ENCODE peak calls at places on chromosomes 3 and 15, in five cellular contexts. Y, H, I, C and P are unnamed samples.

GRCh38 chr15:38517312-38517711 is 47.3 kb downstream of the RASGRP1 start:
- DNase-seq in Y (no peak), C (no peak), H (no peak), I (no peak), P (no peak)

GRCh38 chr3:136042608-136043221 is 77.2 kb downstream of the PPP2R3A start:
- DNase-seq in Y (peak; percentile 41), C (no peak), I (no peak), H (peak; percentile 80), P (no peak)

GRCh38 chr3:38438421-38438820 is 15.3 kb upstream of the ACVR2B start:
- DNase-seq in C (no peak), Y (peak; percentile 77), H (peak; percentile 60), I (no peak), P (no peak)

GRCh38 chr3:136817448-136817847 is 1.5 kb upstream of the SLC35G2 start:
- DNase-seq in Y (no peak), H (no peak), I (no peak), C (no peak), P (no peak)

GRCh38 chr3:71245971-71246860 is 337.3 kb downstream of the FOXP1 start:
- DNase-seq in I (no peak), H (no peak), Y (no peak), C (no peak), P (no peak)

GRCh38 chr3:14451844-14452533 is 49.6 kb downstream of the SLC6A6 start:
- DNase-seq in C (peak; percentile 62), H (peak; percentile 77), I (no peak), Y (no peak), P (no peak)

GRCh38 chr3:127454968-127455367 is 135.6 kb downstream of the TPRA1 start:
- DNase-seq in Y (no peak), I (no peak), C (no peak), H (no peak), P (no peak)

GRCh38 chr15:91099616-91100560 is at the start of gene SV2B:
- DNase-seq in I (peak; percentile 25), H (peak; percentile 28), Y (peak; percentile 61), C (peak; percentile 27), P (no peak)

GRCh38 chr3:187619461-187619860 is 50.7 kb downstream of the SST start:
- DNase-seq in Y (no peak), I (no peak), H (no peak), C (no peak), P (no peak)

GRCh38 chr3:143482106-143483088 is 362.8 kb downstream of the CHST2 start:
- DNase-seq in Y (no peak), H (no peak), C (no peak), I (no peak), P (no peak)

GRCh38 chr15:62603757-62604156 is 438.7 kb upstream of the C2CD4B start:
- DNase-seq in Y (peak; percentile 89), H (peak; percentile 91), I (no peak), C (no peak), P (no peak)

GRCh38 chr15:68830141-68830540 is 9.4 kb upstream of the ANP32A start:
- DNase-seq in H (no peak), Y (no peak), I (no peak), C (no peak), P (no peak)

GRCh38 chr3:35929158-35929557 is 289.8 kb downstream of the ARPP21 start:
- DNase-seq in I (no peak), H (peak; percentile 54), Y (no peak), C (no peak), P (no peak)

GRCh38 chr15:85362436-85363048 is 17.9 kb upstream of the AKAP13 start:
- DNase-seq in Y (no peak), C (no peak), H (no peak), I (no peak), P (no peak)

GRCh38 chr3:149494022-149494758 is 19.7 kb downstream of the TM4SF4 start:
- DNase-seq in C (no peak), H (peak; percentile 81), Y (peak; percentile 34), I (peak; percentile 80), P (no peak)

GRCh38 chr3:98763076-98763475 is at the start of gene ST3GAL6:
- DNase-seq in I (no peak), H (no peak), C (no peak), Y (peak; percentile 43), P (no peak)

GRCh38 chr15:41051139-41051538 is 64.9 kb downstream of the INO80 start:
- DNase-seq in H (no peak), I (no peak), C (no peak), Y (no peak), P (no peak)

GRCh38 chr3:161372321-161373260 is 1.3 kb upstream of the SPTSSB start:
- DNase-seq in C (no peak), H (peak; percentile 81), Y (peak; percentile 31), I (peak; percentile 25), P (no peak)

GRCh38 chr3:26350853-26351252 is 271.7 kb upstream of the LRRC3B start:
- DNase-seq in Y (no peak), H (no peak), C (no peak), I (no peak), P (no peak)

GRCh38 chr3:67635257-67635656 is 19.2 kb downstream of the SUCLG2 start:
- DNase-seq in H (peak; percentile 74), C (no peak), I (no peak), Y (peak; percentile 68), P (no peak)

GRCh38 chr3:118808743-118809142 is 225.9 kb downstream of the IGSF11 start:
- DNase-seq in C (no peak), I (no peak), H (no peak), Y (no peak), P (no peak)

GRCh38 chr3:110567032-110567431 is 504.6 kb upstream of the NECTIN3 start:
- DNase-seq in I (no peak), Y (no peak), C (no peak), H (peak; percentile 17), P (no peak)

GRCh38 chr3:149462653-149463052 is 11.8 kb upstream of the TM4SF4 start:
- DNase-seq in I (no peak), H (no peak), C (no peak), Y (no peak), P (no peak)

GRCh38 chr15:100152463-100152862 is 189.3 kb downstream of the ADAMTS17 start:
- DNase-seq in H (no peak), C (no peak), Y (no peak), I (no peak), P (no peak)

GRCh38 chr3:16508591-16508995 is 4.9 kb downstream of the RFTN1 start:
- DNase-seq in H (no peak), I (no peak), C (no peak), Y (no peak), P (no peak)

GRCh38 chr3:127630811-127631714 is 2.1 kb downstream of the PODXL2 start:
- DNase-seq in I (no peak), C (no peak), H (no peak), Y (no peak), P (no peak)

GRCh38 chr3:127410137-127410488 is 122.3 kb upstream of the PRR20G start:
- DNase-seq in Y (no peak), H (no peak), C (no peak), I (no peak), P (no peak)

GRCh38 chr3:145427355-145427754 is 733.6 kb downstream of the PLOD2 start:
- DNase-seq in C (no peak), H (no peak), Y (no peak), I (no peak), P (no peak)